ENCODE peak calls at places on chromosomes 7 and 10, in seven cellular contexts. M is GM04504; R is T-helper 9 cell; G is NCI-H1694 treated with DMSO at 0.1 percent for 48 hours; K is HTR-8/SVneo; P is stimulated activated CD4-positive, alpha-beta T cell treated with anti-CD3 and anti-CD28 coated beads, Interleukin-4, amount 100 ng/mL, for 48 hours; L is ELR. T is an unnamed sample.

GRCh38 chr7:91414734-91415133 is 150.5 kb downstream of the FZD1 start:
- DNase-seq in M (no peak), L (no peak), G (no peak), P (no peak), K (no peak), R (no peak), T (no peak)

GRCh38 chr7:137172105-137172590 is 171.4 kb downstream of the PTN start:
- DNase-seq in R (no peak), G (no peak), L (no peak), P (no peak), K (no peak), M (no peak), T (no peak)

GRCh38 chr10:114767101-114767588 is 54.4 kb upstream of the FHIP2A start:
- DNase-seq in L (peak), K (no peak), R (no peak), G (no peak), M (peak), P (no peak), T (no peak)

GRCh38 chr7:132930881-132931280 is 151.0 kb downstream of the CHCHD3 start:
- DNase-seq in M (no peak), K (peak), P (no peak), G (no peak), L (peak), R (no peak), T (no peak)

GRCh38 chr10:56346845-56347415 is 14.1 kb downstream of the ZWINT start:
- DNase-seq in L (peak), G (no peak), K (no peak), P (no peak), R (no peak), M (no peak), T (no peak)

GRCh38 chr7:158348446-158348845 is 239.2 kb downstream of the PTPRN2 start:
- DNase-seq in L (no peak), K (no peak), G (no peak), P (no peak), R (no peak), M (no peak), T (no peak)

GRCh38 chr7:101243786-101244384 is 996 bp downstream of the FIS1 start:
- DNase-seq in G (no peak), M (no peak), L (peak), P (no peak), K (no peak), R (no peak), T (no peak)

GRCh38 chr10:5361966-5362365 is 2.8 kb upstream of the UCN3 start:
- DNase-seq in K (no peak), G (no peak), R (no peak), P (no peak), L (no peak), M (no peak), T (no peak)